ENCODE peak calls at places on chromosome 11, in six cellular contexts. C, O, A, G, B and D are unnamed samples.

GRCh38 chr11:94658386-94658785 is 91.2 kb downstream of the PIWIL4 start:
- DNase-seq in C (no peak), O (no peak), A (no peak), G (no peak), B (no peak), D (no peak)

GRCh38 chr11:134334796-134335571 is 3.2 kb downstream of the GLB1L2 start:
- DNase-seq in C (no peak), O (no peak), A (no peak), G (no peak), B (no peak), D (no peak)

GRCh38 chr11:134734446-134734845 is 322.4 kb upstream of the B3GAT1 start:
- DNase-seq in C (no peak), O (no peak), A (no peak), G (no peak), B (no peak), D (no peak)

GRCh38 chr11:2524446-2525165 is 79.8 kb downstream of the KCNQ1 start:
- DNase-seq in C (no peak), O (no peak), A (no peak), G (no peak), B (no peak), D (no peak)

GRCh38 chr11:1116104-1116503 is 41.4 kb downstream of the MUC2 start:
- DNase-seq in C (no peak), O (peak; percentile 19), A (no peak), G (no peak), B (no peak), D (no peak)

GRCh38 chr11:126083829-126084607 is 21.4 kb upstream of the CDON start:
- DNase-seq in C (no peak), O (no peak), A (no peak), G (peak; percentile 78), B (no peak), D (peak; percentile 1)

GRCh38 chr11:86588566-86589090 is 83.8 kb downstream of the ME3 start:
- DNase-seq in C (peak; percentile 49), O (no peak), A (peak; percentile 7), G (no peak), B (no peak), D (no peak)

GRCh38 chr11:77199346-77199745 is 71.3 kb downstream of the MYO7A start:
- DNase-seq in C (no peak), O (peak; percentile 47), A (no peak), G (no peak), B (no peak), D (no peak)

GRCh38 chr11:15199693-15200092 is 85.0 kb downstream of the INSC start:
- DNase-seq in C (peak; percentile 68), O (no peak), A (no peak), G (no peak), B (peak; percentile 71), D (no peak)

GRCh38 chr11:34355726-34356125 is 2.1 kb downstream of the ABTB2 start:
- DNase-seq in C (no peak), O (no peak), A (no peak), G (no peak), B (no peak), D (no peak)

GRCh38 chr11:65425971-65426838 is 3.6 kb downstream of the NEAT1 start:
- DNase-seq in C (peak; percentile 88), O (no peak), A (peak; percentile 91), G (no peak), B (peak; percentile 89), D (no peak)

GRCh38 chr11:34250732-34251639 is 106.8 kb downstream of the ABTB2 start:
- DNase-seq in C (peak; percentile 52), O (peak; percentile 87), A (peak; percentile 75), G (peak; percentile 34), B (peak; percentile 7), D (peak; percentile 60)

GRCh38 chr11:128856241-128856640 is 10.9 kb downstream of the KCNJ1 start:
- DNase-seq in C (no peak), O (no peak), A (no peak), G (no peak), B (no peak), D (no peak)

GRCh38 chr11:87529486-87529885 is 491.8 kb downstream of the TMEM135 start:
- DNase-seq in C (no peak), O (no peak), A (no peak), G (no peak), B (no peak), D (no peak)

GRCh38 chr11:9302448-9302847 is 11.9 kb downstream of the TMEM41B start:
- DNase-seq in C (peak; percentile 62), O (no peak), A (no peak), G (no peak), B (peak; percentile 59), D (no peak)

GRCh38 chr11:128116447-128117240 is 470.7 kb downstream of the ETS1 start:
- DNase-seq in C (no peak), O (no peak), A (no peak), G (peak; percentile 5), B (no peak), D (no peak)

GRCh38 chr11:80733776-80734175 is 1292.9 kb upstream of the TENM4 start:
- DNase-seq in C (no peak), O (no peak), A (no peak), G (no peak), B (no peak), D (no peak)

GRCh38 chr11:10294289-10294953 is 402 bp upstream of the SBF2 start:
- DNase-seq in C (peak; percentile 47), O (peak; percentile 58), A (peak; percentile 83), G (peak; percentile 70), B (peak; percentile 87), D (no peak)

GRCh38 chr11:78380615-78381029 is 37.0 kb downstream of the GAB2 start:
- DNase-seq in C (peak; percentile 65), O (no peak), A (no peak), G (no peak), B (peak; percentile 90), D (no peak)

GRCh38 chr11:128476729-128477128 is 110.6 kb downstream of the ETS1 start:
- DNase-seq in C (peak; percentile 86), O (no peak), A (no peak), G (no peak), B (no peak), D (peak; percentile 84)

GRCh38 chr11:3000032-3000961 is 8.2 kb upstream of the NAP1L4 start:
- DNase-seq in C (peak; percentile 81), O (no peak), A (peak; percentile 60), G (peak; percentile 77), B (peak; percentile 60), D (no peak)

GRCh38 chr11:94103476-94103875 is 25.2 kb upstream of the PANX1 start:
- DNase-seq in C (no peak), O (no peak), A (no peak), G (no peak), B (no peak), D (no peak)

GRCh38 chr11:118175031-118175531 is 1.4 kb downstream of the SCN2B start:
- DNase-seq in C (peak; percentile 62), O (no peak), A (no peak), G (no peak), B (peak; percentile 62), D (no peak)

GRCh38 chr11:118172356-118172755 is 4.1 kb downstream of the SCN2B start:
- DNase-seq in C (no peak), O (peak; percentile 23), A (no peak), G (no peak), B (no peak), D (no peak)

GRCh38 chr11:118176400-118177134 is at the start of gene SCN2B:
- DNase-seq in C (peak; percentile 15), O (no peak), A (no peak), G (no peak), B (peak; percentile 7), D (no peak)

GRCh38 chr11:118174006-118174567 is 2.4 kb downstream of the SCN2B start:
- DNase-seq in C (no peak), O (no peak), A (no peak), G (no peak), B (no peak), D (no peak)

DNA sequence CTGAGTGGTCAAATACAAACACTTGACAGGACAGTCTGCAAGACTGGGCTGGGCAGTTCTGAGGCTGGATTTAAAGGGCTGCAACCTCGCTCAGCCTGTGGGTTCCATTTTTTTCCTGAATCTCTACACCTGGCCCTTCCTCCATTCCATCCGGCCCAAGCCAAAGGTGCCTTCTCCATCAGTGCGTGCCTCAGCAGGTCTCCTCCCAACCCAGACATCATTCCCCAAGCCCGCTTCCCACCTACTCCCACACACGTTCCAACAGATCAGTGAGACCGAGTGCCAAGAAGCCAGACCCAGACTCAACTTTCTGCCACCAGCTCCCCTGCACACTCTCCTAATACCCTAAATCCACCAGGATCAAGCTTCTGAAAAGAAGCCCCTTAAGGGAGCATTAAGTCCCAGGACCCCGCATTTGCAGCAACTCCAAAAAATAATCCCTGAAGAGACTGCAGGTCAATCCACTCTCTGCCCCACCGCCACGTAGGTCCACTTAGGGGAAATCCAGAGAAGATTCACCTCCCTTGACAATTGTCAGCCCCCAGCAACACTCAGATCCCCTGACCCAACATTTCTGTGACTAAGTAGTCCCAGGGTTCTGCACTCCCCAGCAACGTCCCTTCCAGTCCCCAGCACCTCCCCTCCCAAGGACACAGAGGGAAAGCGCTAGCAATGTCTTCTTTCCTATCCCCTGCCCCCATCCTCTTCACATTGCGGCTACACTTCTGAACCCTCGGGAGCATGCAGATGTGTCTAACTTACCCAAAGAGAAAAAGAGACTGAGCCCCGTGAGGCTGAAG is 639 bp downstream of the SCN2B start:
- DNase-seq in C (no peak), O (no peak), A (no peak), G (no peak), B (no peak), D (no peak)
- H3K4me3 ChIP-seq in C (no peak overlapping the region), O (no peak overlapping the region), A (no peak overlapping the region), G (no peak overlapping the region), B (peak overlapping the region; percentile 29), D (no peak overlapping the region)

GRCh38 chr11:32895471-32895870 is 2.9 kb downstream of the QSER1 start:
- DNase-seq in C (no peak), O (no peak), A (no peak), G (no peak), B (no peak), D (no peak)
- H3K4me1 ChIP-seq in C (peaks cover 5% of the 10 kb centered on the region), O (peaks cover 15% of the 10 kb centered on the region), A (peaks cover 3% of the 10 kb centered on the region), G (peaks cover 13% of the 10 kb centered on the region), B (no peaks in the 10 kb centered on the region), D (peaks cover 13% of the 10 kb centered on the region)

GRCh38 chr11:61295596-61295926 is 445 bp upstream of the VWCE start:
- DNase-seq in C (no peak), O (no peak), A (no peak), G (no peak), B (no peak), D (no peak)
- H3K4me3 ChIP-seq in C (no peak overlapping the region), O (no peak overlapping the region), A (no peak overlapping the region), G (no peak overlapping the region), B (no peak overlapping the region), D (peak overlapping the region; percentile 64)

DNA sequence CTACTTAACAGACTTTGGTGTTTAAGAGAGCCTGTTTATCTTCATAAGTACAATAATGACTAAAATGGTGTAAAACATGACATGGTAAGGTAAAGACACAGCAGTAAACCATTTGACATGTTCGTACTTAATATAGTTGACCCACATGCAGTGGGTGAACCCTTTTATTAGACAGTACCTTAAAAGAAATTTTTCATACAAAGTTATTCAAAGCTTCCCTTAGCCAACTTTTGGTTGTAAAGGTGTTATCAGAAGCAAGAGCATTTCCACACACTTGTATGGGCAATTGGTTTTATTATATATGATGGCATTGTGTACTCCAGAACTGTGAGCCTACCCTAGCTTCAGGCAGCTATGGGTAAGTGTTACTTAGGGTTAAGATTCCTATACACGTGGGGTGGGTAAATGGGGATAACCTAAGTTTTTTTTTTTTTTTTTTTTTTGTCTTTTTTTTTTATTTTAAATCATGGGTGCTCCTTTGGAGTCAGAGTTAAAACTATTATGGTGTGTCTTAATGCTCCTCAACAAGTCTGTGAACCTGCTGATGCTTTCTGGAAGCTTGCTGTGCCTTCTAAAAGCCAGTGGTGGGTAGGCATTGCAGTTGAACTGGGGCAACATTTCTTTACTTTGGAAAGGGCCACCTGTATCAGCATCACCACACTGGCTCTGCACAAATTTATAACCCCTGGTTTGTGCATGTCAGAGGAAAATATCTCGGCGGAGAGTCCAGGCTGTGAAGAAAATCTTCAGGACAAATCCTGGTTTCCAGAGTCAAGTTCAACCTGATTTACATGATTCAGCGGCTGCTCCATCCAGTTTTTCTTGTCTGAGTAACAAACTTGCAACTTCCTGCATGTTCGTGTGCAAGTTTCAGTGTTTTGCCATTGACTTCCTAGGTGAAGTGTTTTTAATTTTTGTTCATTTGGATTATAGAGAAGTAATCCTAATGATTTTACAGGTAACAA is 3.3 kb downstream of the PCF11 start:
- DNase-seq in C (peak; percentile 46), O (no peak), A (no peak), G (no peak), B (peak; percentile 49), D (no peak)
- H3K4me1 ChIP-seq in C (no peaks in the 10 kb centered on the region), O (peaks cover 16% of the 10 kb centered on the region), A (peaks cover 13% of the 10 kb centered on the region), G (peaks cover 10% of the 10 kb centered on the region), B (peaks cover 3% of the 10 kb centered on the region), D (peaks cover 9% of the 10 kb centered on the region)